ENCODE peak calls at places on chromosomes 6 and 20, in four cellular contexts. X, O, M and V are unnamed samples.

GRCh38 chr6:45082091-45082490 is 246.0 kb upstream of the RUNX2 start:
- DNase-seq in O (no peak), X (no peak), M (no peak), V (no peak)

GRCh38 chr6:90406142-90406794 is 109.6 kb upstream of the BACH2 start:
- DNase-seq in O (no peak), M (no peak), X (peak), V (peak)

GRCh38 chr6:7636151-7636550 is 46.2 kb downstream of the SNRNP48 start:
- DNase-seq in X (no peak), O (no peak), M (no peak), V (no peak)

GRCh38 chr20:9686866-9687265 is 152.0 kb downstream of the PAK5 start:
- DNase-seq in O (no peak), M (no peak), X (no peak), V (no peak)

GRCh38 chr20:60132827-60133549 is 174.8 kb downstream of the CDH26 start:
- DNase-seq in O (no peak), M (no peak), X (no peak), V (no peak)

GRCh38 chr20:19889011-19889953 is 127.9 kb upstream of the NAA20 start:
- DNase-seq in X (peak), M (no peak), O (peak), V (no peak)

GRCh38 chr20:44597930-44598329 is 15.6 kb downstream of the PKIG start:
- DNase-seq in O (no peak), M (no peak), X (no peak), V (no peak)

GRCh38 chr6:52183131-52183530 is 3.0 kb upstream of the IL17A start:
- DNase-seq in O (no peak), X (no peak), M (no peak), V (no peak)

GRCh38 chr6:37903671-37904355 is 84.3 kb downstream of the ZFAND3 start:
- DNase-seq in X (no peak), M (no peak), O (no peak), V (no peak)

GRCh38 chr20:20593447-20594170 is 118.8 kb downstream of the RALGAPA2 start:
- DNase-seq in O (no peak), M (peak), X (peak), V (no peak)

GRCh38 chr6:168155821-168156741 is 77.1 kb upstream of the FRMD1 start:
- DNase-seq in O (no peak), M (no peak), X (no peak), V (no peak)

GRCh38 chr6:22873531-22874136 is 304.3 kb downstream of the HDGFL1 start:
- DNase-seq in X (peak), M (no peak), O (no peak), V (no peak)

GRCh38 chr6:112015725-112016124 is 38.2 kb upstream of the CCN6 start:
- DNase-seq in M (no peak), O (no peak), X (no peak), V (no peak)

GRCh38 chr6:105193647-105194046 is 13.8 kb upstream of the POPDC3 start:
- DNase-seq in X (peak), O (no peak), M (no peak), V (no peak)

GRCh38 chr6:47343631-47344421 is 34.1 kb upstream of the TNFRSF21 start:
- DNase-seq in X (no peak), O (no peak), M (no peak), V (no peak)

GRCh38 chr20:46939031-46939430 is 44.4 kb downstream of the EYA2 start:
- DNase-seq in O (no peak), M (no peak), X (no peak), V (no peak)

GRCh38 chr6:16769131-16769985 is 8.1 kb upstream of the ATXN1 start:
- DNase-seq in M (peak), X (peak), O (no peak), V (peak)

GRCh38 chr6:46440133-46440532 is 51.1 kb downstream of the RCAN2 start:
- DNase-seq in X (peak), M (no peak), O (no peak), V (no peak)

GRCh38 chr6:89268776-89269175 is 46.3 kb downstream of the GABRR2 start:
- DNase-seq in X (no peak), M (no peak), O (no peak), V (no peak)

GRCh38 chr20:37562695-37563480 is 35.2 kb upstream of the BLCAP start:
- DNase-seq in X (no peak), M (no peak), O (no peak), V (no peak)

GRCh38 chr6:93047033-93047432 is 372.3 kb downstream of the EPHA7 start:
- DNase-seq in X (no peak), O (peak), M (no peak), V (no peak)

GRCh38 chr20:38075161-38075998 is 41.8 kb downstream of the RPRD1B start:
- DNase-seq in X (no peak), M (no peak), O (no peak), V (no peak)

GRCh38 chr6:81371929-81372328 is 380.6 kb downstream of the TENT5A start:
- DNase-seq in M (no peak), O (no peak), X (no peak), V (no peak)

GRCh38 chr6:154928325-154928922 is 66.7 kb upstream of the TIAM2 start:
- DNase-seq in M (peak), X (peak), O (no peak), V (no peak)

GRCh38 chr20:45994761-45995160 is 13.9 kb upstream of the MMP9 start:
- DNase-seq in X (no peak), O (no peak), M (no peak), V (no peak)

GRCh38 chr6:38116248-38116647 is 296.7 kb downstream of the ZFAND3 start:
- DNase-seq in M (no peak), O (no peak), X (no peak), V (no peak)

GRCh38 chr6:159487636-159488035 is 205.4 kb downstream of the SOD2 start:
- DNase-seq in M (no peak), O (no peak), X (no peak), V (no peak)

GRCh38 chr6:137304020-137304780 is 85.0 kb upstream of the IFNGR1 start:
- DNase-seq in O (no peak), M (no peak), X (no peak), V (no peak)

GRCh38 chr20:9286501-9286900 is 217.6 kb downstream of the PLCB4 start:
- DNase-seq in M (no peak), X (no peak), O (no peak), V (no peak)

GRCh38 chr6:170024940-170025339 is 265.9 kb downstream of the DLL1 start:
- DNase-seq in M (no peak), O (no peak), X (peak), V (no peak)